ENCODE peak calls at places on chromosomes 7 and 10, in ten cellular contexts. I, N, M, Z, D, O, C, R, V and Y are unnamed samples.

GRCh38 chr7:132083126-132084123 is 492.8 kb downstream of the PLXNA4 start:
- DNase-seq in O (no peak), Z (no peak), C (no peak), M (no peak), V (no peak), N (no peak), R (no peak), I (no peak), D (no peak), Y (no peak)

GRCh38 chr7:72286486-72286885 is 125.7 kb downstream of the CALN1 start:
- DNase-seq in D (no peak), N (no peak), C (no peak), R (no peak), O (no peak), I (no peak), Z (no peak), V (no peak), M (no peak), Y (no peak)

GRCh38 chr7:45217358-45217757 is 59.8 kb downstream of the RAMP3 start:
- DNase-seq in D (peak; percentile 22), I (peak; percentile 77), V (peak; percentile 13), C (no peak), R (no peak), M (no peak), N (no peak), Z (no peak), O (peak; percentile 18), Y (peak; percentile 8)

GRCh38 chr10:124532106-124532641 is 70.6 kb downstream of the LHPP start:
- DNase-seq in C (no peak), Z (no peak), I (no peak), R (no peak), V (peak; percentile 68), M (no peak), O (no peak), N (no peak), D (peak; percentile 9), Y (no peak)

GRCh38 chr10:13708256-13708990 is 121.7 kb downstream of the PRPF18 start:
- DNase-seq in N (no peak), M (no peak), V (no peak), I (no peak), C (no peak), R (no peak), D (no peak), O (no peak), Z (no peak), Y (peak; percentile 77)

GRCh38 chr7:50787825-50788224 is 5.1 kb upstream of the GRB10 start:
- DNase-seq in I (no peak), C (no peak), R (no peak), M (no peak), Z (no peak), O (no peak), N (no peak), D (no peak), V (no peak), Y (no peak)

GRCh38 chr7:133633055-133633454 is 380.2 kb downstream of the EXOC4 start:
- DNase-seq in C (no peak), I (no peak), Z (no peak), N (peak; percentile 69), M (peak; percentile 67), O (peak; percentile 87), R (no peak), D (peak; percentile 9), V (peak; percentile 62), Y (peak; percentile 54)

GRCh38 chr10:113922787-113923570 is 68.5 kb downstream of the NHLRC2 start:
- DNase-seq in N (no peak), I (no peak), M (no peak), D (no peak), O (no peak), R (no peak), C (no peak), Z (peak; percentile 58), V (no peak), Y (no peak)

GRCh38 chr10:28089467-28089866 is 90.6 kb upstream of the ODAD2 start:
- DNase-seq in M (peak; percentile 94), N (peak; percentile 66), R (no peak), D (peak; percentile 5), I (no peak), O (peak; percentile 92), V (peak; percentile 59), C (no peak), Z (no peak), Y (peak; percentile 86)

GRCh38 chr7:20329389-20330175 is 1.1 kb upstream of the ITGB8 start:
- DNase-seq in M (peak; percentile 71), Z (peak; percentile 80), D (peak; percentile 82), V (peak; percentile 92), N (peak; percentile 64), R (no peak), I (no peak), C (peak; percentile 12), O (peak; percentile 65), Y (peak; percentile 48)

GRCh38 chr10:15472431-15473400 is 101.6 kb upstream of the FAM171A1 start:
- DNase-seq in I (no peak), V (no peak), N (peak; percentile 43), R (no peak), C (no peak), M (peak; percentile 7), Z (peak; percentile 53), O (peak; percentile 97), D (no peak), Y (peak; percentile 82)

GRCh38 chr10:91162495-91163268 is 57.8 kb upstream of the PCGF5 start:
- DNase-seq in O (peak; percentile 46), V (peak; percentile 55), R (peak; percentile 78), Z (peak; percentile 90), N (peak; percentile 82), I (peak; percentile 89), M (peak; percentile 40), D (peak; percentile 48), C (peak; percentile 72), Y (peak; percentile 71)

GRCh38 chr7:84159435-84159834 is 35.2 kb downstream of the SEMA3A start:
- DNase-seq in M (no peak), C (no peak), V (no peak), Z (no peak), O (no peak), D (no peak), N (no peak), R (no peak), I (no peak), Y (no peak)

GRCh38 chr7:74993121-74993520 is 28.6 kb downstream of the CASTOR2 start:
- DNase-seq in N (no peak), V (no peak), C (no peak), Z (peak; percentile 5), R (no peak), M (no peak), D (no peak), I (no peak), O (no peak), Y (no peak)

GRCh38 chr7:117769085-117769484 is 104.2 kb downstream of the CTTNBP2 start:
- DNase-seq in Z (no peak), I (no peak), O (no peak), M (no peak), V (no peak), R (no peak), D (no peak), N (no peak), C (no peak), Y (no peak)

GRCh38 chr10:127905623-127906261 is 1.2 kb upstream of the PTPRE start:
- DNase-seq in Z (peak; percentile 62), D (no peak), C (no peak), R (no peak), M (no peak), V (no peak), I (peak; percentile 78), O (no peak), N (no peak), Y (no peak)

GRCh38 chr10:72567421-72567820 is 58.5 kb downstream of the MICU1 start:
- DNase-seq in N (peak; percentile 37), M (peak; percentile 28), I (no peak), R (no peak), Z (no peak), O (no peak), V (peak; percentile 75), C (no peak), D (peak; percentile 19), Y (peak; percentile 59)

GRCh38 chr10:91191581-91191919 is 28.9 kb upstream of the PCGF5 start:
- DNase-seq in N (no peak), Z (no peak), R (no peak), C (no peak), O (no peak), I (no peak), D (no peak), M (no peak), V (no peak), Y (no peak)

GRCh38 chr7:111763221-111763791 is 201.0 kb upstream of the IMMP2L start:
- DNase-seq in Z (peak; percentile 61), V (peak; percentile 63), N (peak; percentile 59), R (no peak), O (peak; percentile 70), D (peak; percentile 41), M (peak; percentile 71), C (no peak), I (no peak), Y (peak; percentile 63)

GRCh38 chr7:117637937-117638336 is 158.1 kb downstream of the CFTR start:
- DNase-seq in N (no peak), D (no peak), I (no peak), O (no peak), Z (no peak), R (no peak), V (no peak), M (no peak), C (no peak), Y (no peak)

GRCh38 chr10:35412900-35413491 is 76.7 kb downstream of the CCNY start:
- DNase-seq in C (no peak), V (peak; percentile 8), M (peak; percentile 61), O (peak; percentile 79), D (no peak), Z (no peak), N (peak; percentile 60), I (no peak), R (no peak), Y (peak; percentile 58)

GRCh38 chr10:34889004-34889869 is 74.1 kb upstream of the PARD3 start:
- DNase-seq in I (no peak), O (no peak), N (no peak), R (no peak), Z (no peak), D (no peak), M (no peak), V (peak; percentile 60), C (no peak), Y (peak; percentile 83)

GRCh38 chr7:154171422-154171821 is 119.2 kb downstream of the DPP6 start:
- DNase-seq in O (no peak), D (no peak), V (no peak), C (no peak), I (no peak), M (no peak), R (no peak), N (no peak), Z (no peak), Y (no peak)

GRCh38 chr7:1056006-1056784 is 11.8 kb downstream of the GPR146 start:
- DNase-seq in M (no peak), Z (peak; percentile 73), V (no peak), I (no peak), R (no peak), D (no peak), C (no peak), O (no peak), N (peak; percentile 61), Y (no peak)

GRCh38 chr10:128029731-128030369 is 96.4 kb downstream of the MKI67 start:
- DNase-seq in Z (no peak), R (no peak), I (no peak), M (no peak), O (no peak), D (no peak), C (no peak), N (no peak), V (no peak), Y (no peak)